ENCODE peak calls at places on chromosomes 11 and 22, in six cellular contexts. I, J, L, N, V and S are unnamed samples. For H3K4me1, the result is how much of the 10 kb centered on the place peaks cover.

GRCh38 chr11:27860811-27861210 is 160.6 kb upstream of the BDNF start:
- DNase-seq in N (no peak), I (no peak), J (no peak), L (no peak), V (no peak), S (no peak)

GRCh38 chr11:132782102-132782501 is 750.2 kb downstream of the OPCML start:
- DNase-seq in J (no peak), I (no peak), N (no peak), L (no peak), V (no peak), S (no peak)

GRCh38 chr11:70762810-70763209 is 364.5 kb downstream of the CTTN start:
- DNase-seq in I (no peak), N (no peak), V (no peak), J (no peak), L (no peak), S (no peak)

GRCh38 chr11:2186669-2187266 is 15.2 kb upstream of the TH start:
- DNase-seq in V (no peak), I (peak), J (no peak), L (no peak), N (no peak), S (no peak)

GRCh38 chr11:96149743-96150555 is 193.0 kb downstream of the MAML2 start:
- DNase-seq in L (peak), N (no peak), V (no peak), I (peak), J (no peak), S (no peak)

GRCh38 chr11:72058416-72059034 is 21.8 kb downstream of the NUMA1 start:
- DNase-seq in V (no peak), J (no peak), N (no peak), I (no peak), L (peak), S (no peak)

GRCh38 chr11:45805305-45806071 is 539 bp downstream of the SLC35C1 start:
- DNase-seq in L (peak), V (peak), J (no peak), I (peak), N (peak), S (peak)

GRCh38 chr11:23013509-23013908 is 153.2 kb upstream of the CCDC179 start:
- DNase-seq in L (peak), I (no peak), V (no peak), N (no peak), J (no peak), S (no peak)

GRCh38 chr11:2206291-2206690 is 34.7 kb upstream of the TH start:
- DNase-seq in L (no peak), J (no peak), N (no peak), V (no peak), I (no peak), S (no peak)

GRCh38 chr11:65871811-65872548 is 620 bp downstream of the EFEMP2 start:
- DNase-seq in I (peak), L (no peak), N (no peak), J (no peak), V (peak), S (peak)

GRCh38 chr11:16612801-16613400 is 125.5 kb upstream of the C11orf58 start:
- DNase-seq in I (peak), V (no peak), L (peak), J (no peak), N (no peak), S (peak)
- H3K4me3 ChIP-seq in I (peak), V (peak), L (peak), J (no peak), N (peak), S (peak)

GRCh38 chr11:129854229-129854805 is 38.7 kb downstream of the TMEM45B start:
- DNase-seq in J (no peak), L (no peak), I (no peak), V (no peak), N (no peak), S (no peak)
- H3K27ac ChIP-seq in J (no peak), L (no peak), I (peak), V (no peak), N (peak), S (no peak)

GRCh38 chr11:44797886-44798683 is 71.3 kb downstream of the TSPAN18 start:
- DNase-seq in I (peak), V (no peak), J (peak), N (no peak), L (peak), S (no peak)
- H3K4me1 ChIP-seq in I (under half), V (under half), J (under half), N (under half), L (under half), S (under half)

DNA sequence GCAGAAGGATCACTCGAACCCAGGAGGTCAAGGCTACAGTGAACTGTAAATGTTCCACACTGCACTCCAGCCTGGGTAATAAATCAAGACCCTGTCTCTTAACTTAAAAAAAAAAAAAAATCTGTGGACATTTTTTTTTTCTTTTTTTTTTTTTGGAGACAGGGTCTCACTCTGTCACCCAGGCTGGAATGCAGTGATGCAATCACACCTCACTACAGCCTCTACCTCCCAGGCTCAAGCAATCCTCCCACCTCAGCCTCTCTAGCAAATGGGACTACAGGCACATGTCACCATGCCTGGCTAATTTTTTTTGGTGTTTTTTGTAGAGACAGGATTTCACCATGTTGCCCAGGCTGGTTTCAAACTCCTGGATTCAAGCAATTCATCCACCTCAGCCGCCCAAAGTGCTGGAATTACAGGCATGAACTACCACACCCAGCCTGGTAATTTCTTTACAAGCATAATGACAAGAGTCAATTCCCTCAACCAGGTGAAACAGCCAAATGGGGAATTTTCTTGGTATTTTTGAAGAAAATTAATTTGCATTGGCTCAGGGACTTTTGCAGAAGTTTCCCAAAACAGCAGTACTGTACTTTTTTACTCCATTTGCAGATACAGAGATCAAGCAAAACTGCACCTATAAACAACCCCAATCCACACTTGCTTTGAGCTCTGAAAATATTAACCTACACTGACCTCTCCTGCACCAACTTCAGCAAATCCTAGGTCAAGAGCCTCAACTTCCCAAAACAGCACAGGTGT is 44.0 kb downstream of the MRTFA start:
- DNase-seq in I (no peak), J (no peak), N (no peak), L (no peak), V (no peak), S (no peak)
- H3K4me3 ChIP-seq in I (no peak), J (no peak), N (no peak), L (no peak), V (no peak), S (no peak)

GRCh38 chr11:111272420-111272819 is 25.9 kb upstream of the POU2AF3 start:
- DNase-seq in I (no peak), N (no peak), L (no peak), J (no peak), V (no peak), S (no peak)
- H3K27ac ChIP-seq in I (no peak), N (no peak), L (no peak), J (no peak), V (no peak), S (no peak)

GRCh38 chr11:86570457-86570856 is 102.0 kb downstream of the ME3 start:
- DNase-seq in V (no peak), L (no peak), J (no peak), I (no peak), N (no peak), S (no peak)
- H3K4me1 ChIP-seq in V (under half), L (under half), J (under half), I (under half), N (under half), S (under half)

GRCh38 chr11:59667812-59668187 is 1.0 kb downstream of the PATL1 start:
- DNase-seq in L (no peak), J (no peak), V (no peak), N (no peak), I (no peak), S (no peak)

GRCh38 chr11:59669611-59670009 is 773 bp upstream of the PATL1 start:
- DNase-seq in J (no peak), L (peak), V (no peak), I (no peak), N (no peak), S (peak)

GRCh38 chr11:59668950-59669610 is at the start of gene PATL1:
- DNase-seq in V (peak), N (peak), L (peak), I (peak), J (peak), S (peak)

GRCh38 chr11:59668188-59668949 is 468 bp downstream of the PATL1 start:
- DNase-seq in I (peak), N (no peak), L (peak), J (no peak), V (peak), S (peak)

DNA sequence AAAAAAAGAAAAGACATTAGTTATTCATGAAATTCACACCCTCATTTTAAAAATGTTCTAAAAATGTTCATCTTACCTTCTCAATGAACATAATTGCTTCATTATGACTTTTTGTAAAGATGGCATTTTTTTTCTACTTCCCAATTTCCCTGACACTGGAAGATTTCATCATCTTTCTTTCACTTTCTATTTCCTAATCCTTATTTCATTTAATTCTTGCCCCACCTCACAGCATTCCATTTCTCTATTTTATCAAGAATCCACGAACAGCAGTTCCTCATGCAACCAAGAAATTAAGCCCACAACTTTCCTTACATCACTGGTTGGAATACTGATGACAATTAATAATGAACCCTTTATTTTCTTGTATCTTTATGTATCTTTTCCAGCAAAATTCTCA is 1.9 kb downstream of the PATL1 start:
- DNase-seq in V (no peak), I (no peak), J (no peak), L (peak), N (no peak), S (no peak)
- H3K4me3 ChIP-seq in V (no peak), I (no peak), J (no peak), L (no peak), N (peak), S (no peak)

DNA sequence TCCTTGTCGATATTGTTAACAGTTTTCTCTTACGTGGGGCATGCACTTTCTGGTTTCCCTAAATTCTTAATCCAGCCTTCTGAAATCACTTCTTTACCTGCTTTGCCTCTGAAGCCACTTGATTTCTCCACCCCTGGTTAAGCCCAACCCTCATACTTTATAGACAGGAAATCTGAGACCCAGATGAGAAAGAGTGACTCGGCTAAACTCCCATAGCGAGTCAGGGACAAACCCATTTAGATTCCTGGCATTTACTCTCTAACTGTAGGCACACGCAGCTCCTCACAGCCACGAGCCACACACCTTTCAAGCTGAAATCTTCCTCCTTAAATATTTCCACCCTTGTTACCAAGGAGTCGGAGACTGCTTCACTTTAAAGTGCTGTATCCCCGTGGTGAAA is 50.0 kb upstream of the GRK3 start:
- DNase-seq in L (peak), J (no peak), V (no peak), I (no peak), N (no peak), S (no peak)
- H3K27ac ChIP-seq in L (no peak), J (no peak), V (no peak), I (no peak), N (no peak), S (no peak)